ENCODE peak calls at places on chromosomes 1 and 21, in nine cellular contexts. B is body of pancreas, O is heart left ventricle, Z is uterus, U is ovary, I is Peyer's patch, G is IMR-90, P is adrenal gland, V is esophagus muscularis mucosa. W is an unnamed sample.

GRCh38 chr1:117608758-117609157 is 2.9 kb downstream of the TENT5C start:
- DNase-seq in O (no peak), G (no peak), I (no peak), V (no peak), Z (no peak), P (no peak), U (no peak), B (no peak), W (no peak)

GRCh38 chr1:244201750-244202149 is 150.7 kb downstream of the ZBTB18 start:
- DNase-seq in B (no peak), V (no peak), I (no peak), U (no peak), G (no peak), P (no peak), Z (no peak), O (no peak), W (no peak)

GRCh38 chr1:225737179-225737578 is 40.4 kb upstream of the SRP9 start:
- DNase-seq in O (no peak), U (no peak), I (no peak), Z (no peak), V (no peak), B (no peak), P (no peak), G (no peak), W (peak)

GRCh38 chr1:3058263-3059030 is 10.6 kb upstream of the PRDM16 start:
- DNase-seq in V (no peak), G (no peak), I (no peak), P (peak), U (no peak), O (no peak), B (no peak), Z (no peak), W (no peak)

GRCh38 chr1:42392923-42393848 is 12.6 kb downstream of the RIMKLA start:
- DNase-seq in G (no peak), B (no peak), O (no peak), V (no peak), U (no peak), Z (no peak), P (no peak), I (no peak), W (no peak)

GRCh38 chr1:184945678-184946412 is 28.5 kb downstream of the NIBAN1 start:
- DNase-seq in U (no peak), G (peak), P (no peak), I (no peak), V (peak), B (no peak), Z (no peak), O (no peak), W (no peak)

GRCh38 chr1:89908993-89909436 is 85.9 kb upstream of the ZNF326 start:
- DNase-seq in O (peak), U (no peak), P (no peak), V (no peak), I (no peak), Z (no peak), B (no peak), G (peak), W (no peak)

GRCh38 chr1:13487143-13487868 is 26.5 kb downstream of the LRRC38 start:
- DNase-seq in I (no peak), V (no peak), Z (no peak), B (no peak), O (peak), G (no peak), U (no peak), P (peak), W (no peak)

GRCh38 chr21:43699933-43700599 is 18.9 kb upstream of the PDXK start:
- DNase-seq in B (no peak), I (no peak), P (no peak), Z (no peak), O (no peak), G (no peak), U (no peak), V (no peak), W (peak)

GRCh38 chr1:83499998-83500397 is 498.9 kb downstream of the TTLL7 start:
- DNase-seq in Z (no peak), O (no peak), B (no peak), G (no peak), P (no peak), V (no peak), U (no peak), I (no peak), W (no peak)

GRCh38 chr1:90963651-90964050 is 58.2 kb downstream of the ZNF644 start:
- DNase-seq in I (no peak), Z (no peak), V (no peak), B (no peak), U (no peak), P (no peak), O (no peak), G (peak), W (no peak)

GRCh38 chr1:51341876-51342496 is 11.6 kb upstream of the TTC39A start:
- DNase-seq in U (no peak), P (no peak), B (no peak), V (no peak), Z (no peak), G (no peak), I (no peak), O (no peak), W (no peak)

GRCh38 chr1:188372821-188373220 is 1544.1 kb downstream of the PLA2G4A start:
- DNase-seq in Z (no peak), O (no peak), U (no peak), V (no peak), P (no peak), B (no peak), I (no peak), G (no peak), W (no peak)

GRCh38 chr1:247865416-247865815 is 8.4 kb downstream of the TRIM58 start:
- DNase-seq in G (no peak), U (no peak), P (no peak), Z (no peak), V (no peak), I (no peak), B (no peak), O (no peak), W (no peak)

GRCh38 chr1:47732489-47732888 is 264.7 kb downstream of the TRABD2B start:
- DNase-seq in V (no peak), O (no peak), G (no peak), B (no peak), I (no peak), Z (no peak), P (no peak), U (no peak), W (no peak)

GRCh38 chr1:103284270-103284669 is 175.9 kb upstream of the COL11A1 start:
- DNase-seq in G (peak), Z (no peak), I (no peak), P (no peak), V (no peak), O (no peak), U (no peak), B (no peak), W (no peak)

GRCh38 chr21:45431781-45432572 is 27.0 kb downstream of the COL18A1 start:
- DNase-seq in U (no peak), Z (no peak), V (no peak), O (no peak), G (peak), I (no peak), B (no peak), P (no peak), W (no peak)

GRCh38 chr1:172398193-172398592 is 22.3 kb upstream of the C1orf105 start:
- DNase-seq in Z (peak), B (no peak), V (no peak), O (no peak), G (peak), P (no peak), I (no peak), U (no peak), W (no peak)

GRCh38 chr1:234473123-234473522 is 5.9 kb downstream of the TARBP1 start:
- DNase-seq in P (no peak), B (no peak), G (no peak), U (no peak), O (no peak), I (no peak), V (no peak), Z (no peak), W (no peak)

GRCh38 chr1:36735939-36736730 is 253.4 kb upstream of the CSF3R start:
- DNase-seq in U (no peak), I (no peak), B (no peak), P (no peak), G (no peak), Z (no peak), V (no peak), O (no peak), W (peak)

GRCh38 chr1:36938807-36939206 is 95.5 kb downstream of the GRIK3 start:
- DNase-seq in U (no peak), B (no peak), G (no peak), Z (no peak), O (no peak), P (peak), V (no peak), I (no peak), W (no peak)

GRCh38 chr1:6321205-6321604 is 60.3 kb upstream of the GPR153 start:
- DNase-seq in U (no peak), V (no peak), O (no peak), G (no peak), I (no peak), B (no peak), P (no peak), Z (no peak), W (no peak)

GRCh38 chr1:48946070-48946469 is 169.4 kb upstream of the BEND5 start:
- DNase-seq in Z (no peak), I (no peak), B (no peak), P (no peak), V (no peak), G (no peak), U (no peak), O (no peak), W (no peak)

GRCh38 chr1:178282949-178283367 is 189.1 kb downstream of the RASAL2 start:
- DNase-seq in G (peak), B (no peak), U (no peak), Z (no peak), O (no peak), V (no peak), P (no peak), I (no peak), W (no peak)

GRCh38 chr1:52662645-52663313 is 29.8 kb downstream of the SHISAL2A start:
- DNase-seq in O (no peak), Z (no peak), U (no peak), V (no peak), I (no peak), G (peak), P (no peak), B (peak), W (peak)

GRCh38 chr21:31180256-31181088 is 142.2 kb upstream of the KRTAP19-8 start:
- DNase-seq in I (no peak), B (peak), P (no peak), U (no peak), G (peak), V (no peak), Z (no peak), O (no peak), W (no peak)

GRCh38 chr1:53079251-53079650 is 17.2 kb downstream of the PODN start:
- DNase-seq in O (no peak), Z (no peak), V (no peak), G (no peak), I (no peak), B (no peak), U (no peak), P (no peak), W (no peak)

GRCh38 chr1:158177705-158178450 is 2.8 kb upstream of the CD1D start:
- DNase-seq in U (peak), G (peak), I (peak), O (peak), P (peak), V (no peak), B (peak), Z (peak), W (peak)

GRCh38 chr21:44816761-44817505 is 929 bp downstream of the SUMO3 start:
- DNase-seq in U (no peak), P (peak), B (no peak), O (peak), Z (peak), V (no peak), I (no peak), G (no peak), W (no peak)

GRCh38 chr1:204154525-204155255 is 2.8 kb upstream of the ETNK2 start:
- DNase-seq in Z (no peak), P (no peak), I (no peak), V (no peak), B (no peak), U (no peak), G (no peak), O (no peak), W (no peak)

GRCh38 chr1:21292503-21292990 is 2.3 kb upstream of the ECE1 start:
- DNase-seq in P (no peak), Z (no peak), U (no peak), O (no peak), G (no peak), I (no peak), V (no peak), B (no peak), W (no peak)

GRCh38 chr1:224582041-224582440 is 34.1 kb upstream of the CNIH3 start:
- DNase-seq in Z (no peak), U (no peak), B (no peak), V (peak), I (no peak), O (no peak), G (peak), P (no peak), W (no peak)

GRCh38 chr21:46368533-46369285 is 44.8 kb downstream of the PCNT start:
- DNase-seq in I (no peak), Z (no peak), B (no peak), V (no peak), O (no peak), P (no peak), U (no peak), G (no peak), W (no peak)

GRCh38 chr1:176692431-176692830 is 229.5 kb downstream of the PAPPA2 start:
- DNase-seq in G (no peak), I (no peak), U (no peak), B (no peak), Z (no peak), O (peak), V (no peak), P (no peak), W (no peak)

GRCh38 chr21:42377951-42378340 is 11.6 kb upstream of the TFF1 start:
- DNase-seq in B (no peak), Z (no peak), O (no peak), P (no peak), I (no peak), G (no peak), U (no peak), V (no peak), W (no peak)

GRCh38 chr1:232142403-232143314 is 487.3 kb downstream of the SIPA1L2 start:
- DNase-seq in B (no peak), V (peak), Z (peak), I (no peak), P (peak), U (peak), O (peak), G (peak), W (no peak)

GRCh38 chr1:109564189-109564878 is 15.9 kb downstream of the GNAI3 start:
- DNase-seq in B (no peak), V (no peak), P (no peak), G (no peak), I (no peak), Z (no peak), O (no peak), U (no peak), W (no peak)

GRCh38 chr1:93607814-93608187 is 73.8 kb downstream of the BCAR3 start:
- DNase-seq in Z (no peak), P (no peak), I (no peak), B (no peak), O (no peak), V (no peak), U (no peak), G (peak), W (no peak)

GRCh38 chr1:93611656-93612055 is 70.0 kb downstream of the BCAR3 start:
- DNase-seq in G (no peak), O (no peak), V (no peak), I (no peak), P (no peak), Z (no peak), U (no peak), B (no peak), W (no peak)

GRCh38 chr1:93608188-93609109 is 73.2 kb downstream of the BCAR3 start:
- DNase-seq in O (peak), V (no peak), P (no peak), Z (no peak), U (no peak), B (no peak), I (no peak), G (peak), W (no peak)

GRCh38 chr1:93612510-93612909 is 69.1 kb downstream of the BCAR3 start:
- DNase-seq in V (no peak), P (no peak), G (no peak), U (no peak), O (no peak), I (no peak), B (no peak), Z (no peak), W (no peak)

GRCh38 chr1:93609536-93609935 is 72.1 kb downstream of the BCAR3 start:
- DNase-seq in Z (no peak), U (no peak), G (no peak), P (no peak), O (no peak), I (no peak), B (no peak), V (no peak), W (no peak)
- H3K27ac ChIP-seq in Z (no peak), U (no peak), G (no peak), P (no peak), O (peak), I (no peak), B (no peak), V (no peak), W (no peak)

DNA sequence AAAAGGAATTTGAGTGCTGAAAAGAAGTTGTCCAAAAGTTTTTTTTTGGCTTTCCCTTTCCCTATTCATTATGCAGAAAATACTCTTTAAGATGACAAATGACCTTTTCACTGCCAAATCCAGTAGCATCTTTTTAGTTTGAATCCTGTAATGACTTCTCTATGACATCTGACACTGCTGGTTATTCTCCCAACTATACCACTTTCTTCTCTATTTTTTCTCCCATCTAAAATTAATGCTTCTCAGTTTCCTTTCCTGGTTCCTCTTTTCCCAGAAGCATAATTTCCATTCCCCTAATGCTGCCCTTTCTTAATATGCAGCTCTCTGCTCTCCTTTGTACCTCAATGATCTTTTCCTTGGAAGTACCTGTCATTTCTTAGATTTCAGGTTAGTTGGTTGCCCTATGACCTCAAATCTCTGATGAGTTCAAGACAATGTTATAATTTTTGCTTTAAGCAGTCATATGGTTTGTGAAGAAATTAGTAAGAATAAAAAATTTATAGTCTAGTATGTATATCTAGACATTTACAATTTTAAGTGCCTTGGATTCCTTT is 150.9 kb downstream of the CDC42BPA start:
- DNase-seq in V (no peak), O (no peak), Z (no peak), B (no peak), G (no peak), I (no peak), U (no peak), P (no peak), W (no peak)
- TF ChIP-seq POLR2A in V (no peak), O (no peak), Z (no peak), B (no peak), G (no peak), I (no peak), U (no peak), P (no peak), W (no peak)

GRCh38 chr1:35340519-35340918 is 72.0 kb downstream of the ZMYM4 start:
- DNase-seq in O (no peak), I (no peak), P (no peak), B (no peak), U (no peak), G (no peak), Z (no peak), V (no peak), W (no peak)

GRCh38 chr1:35350872-35351271 is 82.4 kb downstream of the ZMYM4 start:
- DNase-seq in V (no peak), O (peak), I (no peak), G (no peak), Z (no peak), B (no peak), P (no peak), U (no peak), W (no peak)

GRCh38 chr1:35345439-35345981 is 77.0 kb downstream of the ZMYM4 start:
- DNase-seq in U (no peak), O (no peak), V (no peak), I (no peak), Z (no peak), B (no peak), P (no peak), G (peak), W (no peak)
- H3K4me3 ChIP-seq in U (no peak), O (no peak), V (peak), I (no peak), Z (no peak), B (no peak), P (no peak), G (no peak), W (no peak)

DNA sequence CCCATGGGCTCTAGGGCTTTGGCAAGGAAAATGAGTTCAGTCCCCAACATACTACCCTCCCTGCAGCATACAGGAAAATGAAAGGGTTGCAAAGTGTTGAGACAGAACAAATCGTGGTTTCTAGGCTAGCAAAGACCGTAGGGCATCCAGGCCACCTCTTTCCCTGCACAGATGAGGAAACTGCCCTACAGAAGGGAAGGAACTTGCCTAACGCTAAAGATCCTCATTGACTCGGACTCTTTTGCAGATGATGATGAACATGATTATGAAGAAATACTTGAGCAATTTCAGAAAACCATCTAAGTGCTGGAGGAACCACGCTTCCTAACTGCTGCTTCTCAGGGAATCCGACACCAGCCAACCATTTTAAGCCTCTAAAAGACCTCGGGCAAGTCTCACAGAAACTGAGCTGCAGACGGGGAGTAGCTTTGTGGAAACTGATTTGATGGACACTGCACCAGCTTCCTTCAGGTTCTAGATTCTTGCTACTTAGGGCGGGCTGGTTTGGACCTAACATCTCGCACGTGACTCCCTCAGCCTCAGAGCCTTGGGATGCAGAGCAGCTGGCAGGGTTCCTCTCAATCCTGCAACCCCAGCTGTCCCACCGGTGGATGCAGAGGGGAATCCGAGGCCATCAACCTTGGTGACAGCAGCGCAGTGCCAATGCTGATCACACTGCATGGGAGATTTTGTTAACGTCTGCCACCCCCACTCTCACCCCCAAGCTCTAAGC is 13.4 kb downstream of the THEMIS2 start:
- DNase-seq in O (no peak), Z (no peak), B (peak), P (peak), V (no peak), G (no peak), I (no peak), U (no peak), W (no peak)
- H3K27ac ChIP-seq in O (no peak), Z (no peak), B (no peak), P (peak), V (peak), G (no peak), I (peak), U (no peak), W (peak)

W was measured in testis.